ENCODE peak calls at places on chromosomes 6 and 20, in four cellular contexts. E is Peyer's patch, A is AG09309, Y is GM20000. K is an unnamed sample.

GRCh38 chr20:20628314-20628713 is 84.1 kb downstream of the RALGAPA2 start:
- DNase-seq in Y (no peak), A (no peak), E (no peak), K (no peak)

GRCh38 chr6:67689329-67689728 is 945.8 kb upstream of the ADGRB3 start:
- DNase-seq in A (no peak), Y (no peak), E (no peak), K (no peak)

GRCh38 chr6:2921520-2922115 is 18.5 kb upstream of the SERPINB9 start:
- DNase-seq in A (no peak), Y (no peak), E (peak; percentile 25), K (no peak)

GRCh38 chr6:32151131-32151884 is 431 bp downstream of the PRRT1 start:
- DNase-seq in A (no peak), E (no peak), Y (no peak), K (no peak)

GRCh38 chr6:431986-432385 is 40.4 kb downstream of the IRF4 start:
- DNase-seq in A (no peak), E (peak; percentile 44), Y (peak; percentile 60), K (no peak)

GRCh38 chr6:151108548-151108947 is 131.2 kb upstream of the AKAP12 start:
- DNase-seq in A (no peak), E (no peak), Y (no peak), K (no peak)

GRCh38 chr6:142356271-142356938 is 54.6 kb downstream of the ADGRG6 start:
- DNase-seq in Y (no peak), E (no peak), A (no peak), K (no peak)

GRCh38 chr6:167470101-167470835 is 145.4 kb downstream of the TTLL2 start:
- DNase-seq in A (no peak), E (no peak), Y (no peak), K (no peak)

GRCh38 chr6:88870728-88871330 is 92.6 kb downstream of the RNGTT start:
- DNase-seq in E (peak; percentile 75), Y (peak; percentile 24), A (no peak), K (peak; percentile 30)

GRCh38 chr6:167341038-167341613 is 16.2 kb downstream of the TTLL2 start:
- DNase-seq in A (no peak), E (no peak), Y (no peak), K (no peak)

GRCh38 chr6:158053377-158054313 is 72.0 kb downstream of the SYNJ2 start:
- DNase-seq in A (no peak), E (no peak), Y (no peak), K (no peak)

GRCh38 chr6:125098253-125098652 is 55.3 kb upstream of the TPD52L1 start:
- DNase-seq in A (no peak), Y (no peak), E (no peak), K (no peak)

GRCh38 chr6:85321926-85322325 is 128.0 kb upstream of the NT5E start:
- DNase-seq in Y (no peak), A (no peak), E (no peak), K (no peak)

GRCh38 chr6:157025459-157025858 is 248.3 kb downstream of the ARID1B start:
- DNase-seq in E (no peak), Y (no peak), A (no peak), K (no peak)

GRCh38 chr6:35049885-35050284 is 91.3 kb downstream of the TCP11 start:
- DNase-seq in A (peak; percentile 37), E (peak; percentile 61), Y (no peak), K (no peak)

GRCh38 chr6:158131926-158132325 is 36.1 kb downstream of the SERAC1 start:
- DNase-seq in E (no peak), A (no peak), Y (peak; percentile 14), K (peak; percentile 8)

GRCh38 chr6:53986721-53987526 is 124.3 kb upstream of the MLIP start:
- DNase-seq in Y (no peak), E (no peak), A (no peak), K (no peak)

GRCh38 chr6:82711992-82712788 is 348.6 kb downstream of the TPBG start:
- DNase-seq in Y (no peak), A (peak; percentile 75), E (no peak), K (no peak)

GRCh38 chr20:2652724-2653510 is 485 bp downstream of the NOP56 start:
- DNase-seq in A (no peak), Y (peak; percentile 65), E (no peak), K (peak; percentile 48)

GRCh38 chr6:151475653-151476523 is 17.9 kb upstream of the CCDC170 start:
- DNase-seq in E (peak; percentile 69), A (no peak), Y (peak; percentile 53), K (peak; percentile 31)

GRCh38 chr6:54491431-54491830 is 183.2 kb downstream of the TINAG start:
- DNase-seq in Y (no peak), A (no peak), E (no peak), K (no peak)

GRCh38 chr20:43448748-43449535 is 8.8 kb upstream of the SRSF6 start:
- DNase-seq in Y (peak; percentile 69), E (peak; percentile 71), A (no peak), K (peak; percentile 47)

GRCh38 chr6:111482236-111482958 is 621 bp downstream of the REV3L start:
- DNase-seq in Y (peak; percentile 52), E (peak; percentile 77), A (no peak), K (peak; percentile 34)

GRCh38 chr6:33201935-33202334 is 1.3 kb downstream of the SLC39A7 start:
- DNase-seq in E (no peak), Y (no peak), A (no peak), K (no peak)

GRCh38 chr6:100257661-100258395 is 206.9 kb downstream of the SIM1 start:
- DNase-seq in A (no peak), E (no peak), Y (peak; percentile 28), K (no peak)

GRCh38 chr6:129766959-129767728 is 57.2 kb upstream of the ARHGAP18 start:
- DNase-seq in Y (peak; percentile 32), A (no peak), E (peak; percentile 53), K (peak; percentile 46)

GRCh38 chr6:12075067-12075563 is 63.0 kb downstream of the HIVEP1 start:
- DNase-seq in Y (no peak), E (no peak), A (no peak), K (no peak)

GRCh38 chr6:138287144-138287955 is 69.1 kb upstream of the PBOV1 start:
- DNase-seq in A (no peak), Y (peak; percentile 69), E (peak; percentile 80), K (peak; percentile 50)

GRCh38 chr20:29763821-29764511 is 1493.5 kb upstream of the DEFB115 start:
- DNase-seq in Y (no peak), E (no peak), A (no peak), K (no peak)

GRCh38 chr6:111087106-111087835 is at the start of gene SLC16A10:
- DNase-seq in Y (peak; percentile 95), A (no peak), E (peak; percentile 81), K (peak; percentile 56)

GRCh38 chr6:95087394-95088097 is 489.8 kb upstream of the MANEA start:
- DNase-seq in Y (no peak), E (no peak), A (no peak), K (no peak)

GRCh38 chr6:90249044-90249443 is 47.6 kb downstream of the BACH2 start:
- DNase-seq in A (no peak), E (no peak), Y (no peak), K (no peak)

GRCh38 chr6:22598386-22598785 is 29.0 kb downstream of the HDGFL1 start:
- DNase-seq in E (no peak), Y (no peak), A (no peak), K (no peak)

GRCh38 chr6:150547511-150548222 is 52.0 kb upstream of the PLEKHG1 start:
- DNase-seq in Y (no peak), A (no peak), E (no peak), K (no peak)

DNA sequence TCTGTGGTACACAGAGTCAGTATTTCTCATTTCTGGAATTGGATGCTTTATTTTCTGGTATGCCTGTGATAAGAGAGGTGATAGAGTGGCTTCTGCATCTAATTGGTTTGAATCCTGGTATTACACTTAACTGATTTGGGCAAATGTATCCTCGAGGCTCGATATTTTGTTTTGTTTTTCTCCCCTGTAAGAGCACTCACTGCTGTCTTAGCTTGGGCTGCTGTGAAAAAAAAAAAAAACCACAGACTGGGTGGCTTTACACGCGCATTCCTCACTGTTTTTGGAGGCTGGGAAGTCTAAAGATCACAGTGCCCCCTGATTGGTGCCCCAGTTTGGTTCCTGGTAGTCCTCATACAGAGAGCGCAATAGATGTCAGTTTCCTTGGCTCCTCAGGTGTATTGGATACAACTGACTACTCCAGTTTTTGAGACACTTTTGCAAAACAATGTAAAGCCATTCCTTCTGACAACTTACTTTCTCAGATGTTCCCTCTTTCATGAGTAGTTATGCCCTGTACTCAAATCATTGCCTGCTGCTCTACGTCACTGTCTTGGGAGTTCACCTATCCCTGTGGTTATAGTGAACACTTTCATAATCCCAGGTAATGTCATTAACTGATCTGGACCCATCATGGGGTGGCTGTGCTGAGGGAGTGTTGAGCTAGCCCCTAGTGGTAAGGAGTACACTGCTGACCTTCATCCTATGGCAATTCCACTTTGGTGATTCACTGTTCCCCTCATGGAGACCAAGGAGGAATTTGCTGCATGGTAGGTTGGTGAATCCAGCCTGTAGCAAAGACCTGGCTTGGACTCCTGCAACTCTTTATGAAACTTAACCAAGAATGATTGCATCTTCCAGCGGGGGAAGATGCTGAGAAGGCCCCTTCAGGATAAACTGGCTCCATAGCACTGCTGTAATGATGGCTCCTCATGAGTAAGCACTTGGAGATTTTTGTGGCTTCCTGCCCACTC is 3.5 kb upstream of the ACAT2 start:
- DNase-seq in A (no peak), E (no peak), Y (no peak), K (no peak)
- TF ChIP-seq CTCF in A (peak; percentile 33), E (no peak), Y (no peak), K (no peak)

GRCh38 chr20:53827292-53827995 is 233.8 kb upstream of the ZNF217 start:
- DNase-seq in Y (no peak), E (no peak), A (no peak), K (no peak)

GRCh38 chr20:53828673-53829085 is 235.0 kb upstream of the ZNF217 start:
- DNase-seq in Y (no peak), A (peak; percentile 95), E (peak; percentile 50), K (no peak)

GRCh38 chr20:53829706-53830521 is 236.3 kb upstream of the ZNF217 start:
- DNase-seq in Y (peak; percentile 40), A (peak; percentile 74), E (peak; percentile 69), K (no peak)

GRCh38 chr20:53827996-53828672 is 234.5 kb upstream of the ZNF217 start:
- DNase-seq in E (peak; percentile 1), A (peak; percentile 96), Y (no peak), K (no peak)

GRCh38 chr20:53829086-53829703 is 235.6 kb upstream of the ZNF217 start:
- DNase-seq in E (peak; percentile 45), Y (no peak), A (peak; percentile 97), K (no peak)
- TF ChIP-seq CTCF in E (no peak), Y (no peak), A (no peak), K (no peak)

GRCh38 chr6:45703041-45703739 is 312.5 kb downstream of the CLIC5 start:
- DNase-seq in E (no peak), Y (no peak), A (no peak), K (no peak)
- TF ChIP-seq CTCF in E (no peak), Y (no peak), A (no peak), K (no peak)

DNA sequence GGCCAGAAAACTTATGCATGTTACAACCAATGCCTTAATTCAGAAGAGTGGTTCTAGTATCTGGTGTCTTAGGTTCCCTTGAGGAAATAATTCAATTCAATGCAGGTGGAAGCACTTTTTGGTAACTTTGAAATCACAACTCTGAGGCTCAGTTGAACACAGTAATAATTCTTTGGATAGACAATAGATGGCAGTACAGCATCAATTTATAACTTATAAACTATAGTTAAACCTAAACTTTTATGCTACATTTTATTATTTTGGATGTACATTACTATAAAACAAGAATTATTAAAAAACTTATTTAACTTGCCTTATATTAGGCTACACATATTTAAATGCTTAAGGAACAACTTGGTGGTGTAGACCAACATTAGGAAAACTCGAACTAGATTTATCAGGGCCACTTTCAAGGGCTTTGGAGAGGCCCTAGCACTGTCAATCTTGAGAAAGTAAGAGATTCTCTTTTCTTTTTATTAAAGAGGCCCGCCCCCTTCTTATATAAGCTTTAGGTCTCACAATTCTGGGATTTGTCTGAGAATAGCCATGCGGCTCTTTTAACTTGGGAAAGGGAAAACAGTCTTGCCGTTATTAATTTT is 85.9 kb downstream of the CRYBG1 start:
- DNase-seq in E (no peak), Y (peak; percentile 27), A (no peak), K (no peak)
- TF ChIP-seq CTCF in E (peak; percentile 63), Y (peak; percentile 13), A (peak; percentile 41), K (peak; percentile 53)

K was measured in endothelial cell.